ENCODE peak calls at places on chromosomes 16 and 17, in six cellular contexts. Y, X, L, N, B and R are unnamed samples.

GRCh38 chr17:77445908-77446535 is 305.3 kb downstream of the SEC14L1 start:
- DNase-seq in Y (no peak), X (no peak), L (peak), N (peak), B (no peak), R (no peak)

GRCh38 chr16:81275064-81275532 is 36.6 kb downstream of the BCO1 start:
- DNase-seq in Y (no peak), X (peak), L (no peak), N (peak), B (no peak), R (no peak)

GRCh38 chr16:55506083-55506482 is 2.8 kb upstream of the LPCAT2 start:
- DNase-seq in Y (no peak), X (no peak), L (no peak), N (no peak), B (no peak), R (no peak)

GRCh38 chr17:39739020-39739884 is 1.5 kb downstream of the GRB7 start:
- DNase-seq in Y (peak), X (peak), L (no peak), N (peak), B (peak), R (peak)

GRCh38 chr16:1448536-1449116 is 4.3 kb upstream of the CCDC154 start:
- DNase-seq in Y (no peak), X (no peak), L (no peak), N (no peak), B (no peak), R (no peak)

GRCh38 chr16:75021410-75021809 is 22.6 kb downstream of the ZNRF1 start:
- DNase-seq in Y (no peak), X (no peak), L (no peak), N (no peak), B (no peak), R (no peak)

GRCh38 chr17:16981928-16982327 is 10.0 kb upstream of the TNFRSF13B start:
- DNase-seq in Y (no peak), X (no peak), L (peak), N (no peak), B (no peak), R (no peak)

GRCh38 chr16:53775821-53776431 is 72.0 kb downstream of the FTO start:
- DNase-seq in Y (peak), X (peak), L (no peak), N (peak), B (peak), R (peak)

GRCh38 chr17:41559548-41559947 is 12.3 kb downstream of the KRT9 start:
- DNase-seq in Y (no peak), X (no peak), L (no peak), N (no peak), B (peak), R (no peak)

GRCh38 chr16:35492225-35492624 is 2032.8 kb downstream of the TP53TG3F start:
- DNase-seq in Y (no peak), X (peak), L (peak), N (no peak), B (no peak), R (no peak)

GRCh38 chr16:11380836-11381235 is 35.6 kb downstream of the RMI2 start:
- DNase-seq in Y (no peak), X (no peak), L (no peak), N (no peak), B (no peak), R (no peak)

DNA sequence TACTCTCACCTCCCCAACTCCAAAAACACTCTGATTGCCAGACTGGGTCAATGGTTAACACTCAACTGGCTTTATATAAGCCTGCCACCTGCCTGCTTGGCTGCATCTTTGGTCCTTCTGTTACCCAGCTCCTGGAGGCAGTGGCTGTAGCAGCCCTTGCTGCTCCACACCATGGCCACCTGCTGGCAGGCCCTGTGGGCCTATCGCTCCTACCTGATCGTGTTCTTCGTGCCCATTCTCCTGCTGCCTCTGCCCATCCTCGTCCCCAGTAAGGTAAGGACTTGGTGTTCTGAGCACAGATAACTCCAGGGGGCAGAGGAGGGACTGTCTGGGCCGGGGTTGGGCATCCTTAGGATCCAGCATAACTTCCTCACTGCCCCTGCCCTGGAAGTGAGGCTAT is at the start of gene SLC13A2:
- DNase-seq in Y (no peak), X (no peak), L (no peak), N (no peak), B (no peak), R (no peak)
- TF ChIP-seq CTCF in Y (no peak), X (no peak), L (no peak), N (peak), B (peak), R (no peak)

GRCh38 chr17:27891841-27892240 is 1.3 kb downstream of the LYRM9 start:
- DNase-seq in Y (no peak), X (no peak), L (no peak), N (no peak), B (no peak), R (no peak)

GRCh38 chr17:27892542-27892865 is 661 bp downstream of the LYRM9 start:
- DNase-seq in Y (no peak), X (no peak), L (no peak), N (no peak), B (no peak), R (no peak)

GRCh38 chr17:27888072-27888471 is 5.1 kb downstream of the LYRM9 start:
- DNase-seq in Y (no peak), X (no peak), L (no peak), N (no peak), B (no peak), R (no peak)

GRCh38 chr17:27889711-27890251 is 3.4 kb downstream of the LYRM9 start:
- DNase-seq in Y (no peak), X (no peak), L (no peak), N (no peak), B (no peak), R (no peak)

DNA sequence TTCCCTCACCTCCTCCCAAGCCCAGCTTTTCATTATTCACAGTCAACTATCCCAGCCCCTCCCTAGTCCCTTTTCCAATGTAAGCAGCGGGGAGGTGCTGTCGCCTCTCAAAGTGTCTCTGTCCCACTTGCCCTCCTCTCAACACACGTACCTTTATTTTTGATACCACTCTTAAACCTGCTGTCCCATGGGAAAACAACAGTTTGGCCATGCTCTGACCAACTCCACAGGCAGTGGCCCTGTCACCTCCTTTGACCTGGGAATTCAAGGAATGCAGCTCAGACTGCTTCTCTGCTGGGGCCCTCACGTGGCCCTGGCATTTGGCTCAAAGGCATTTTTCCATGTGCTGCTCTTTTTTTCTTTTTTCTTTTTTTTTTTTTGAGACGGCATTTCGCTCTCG is 4.2 kb downstream of the LYRM9 start:
- DNase-seq in Y (peak), X (peak), L (no peak), N (peak), B (no peak), R (no peak)
- H3K27ac ChIP-seq in Y (no peak), X (peak), L (no peak), N (no peak), B (no peak), R (no peak)

DNA sequence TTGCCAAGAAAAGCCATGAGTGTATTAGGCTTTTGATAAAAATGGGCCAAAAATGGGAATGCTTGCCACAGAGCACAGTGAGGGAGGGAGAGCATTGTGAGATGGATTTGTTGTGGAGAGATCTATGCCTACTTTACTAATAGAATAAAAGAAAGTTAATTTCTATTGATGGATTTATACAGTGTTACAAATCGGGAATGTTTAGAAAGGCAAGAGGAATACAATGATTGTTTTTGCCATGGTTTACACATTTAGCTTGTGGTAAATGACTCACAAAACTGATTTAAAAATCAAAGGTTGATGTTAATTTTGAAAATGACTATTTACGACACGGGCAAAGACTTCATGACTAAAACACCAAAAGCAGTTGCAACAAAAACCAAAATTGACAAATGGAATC is 16.6 kb downstream of the CCL4 start:
- DNase-seq in Y (no peak), X (no peak), L (no peak), N (no peak), B (no peak), R (no peak)
- TF ChIP-seq EZH2 in Y (no peak), X (no peak), L (no peak), N (no peak), B (no peak), R (no peak)

DNA sequence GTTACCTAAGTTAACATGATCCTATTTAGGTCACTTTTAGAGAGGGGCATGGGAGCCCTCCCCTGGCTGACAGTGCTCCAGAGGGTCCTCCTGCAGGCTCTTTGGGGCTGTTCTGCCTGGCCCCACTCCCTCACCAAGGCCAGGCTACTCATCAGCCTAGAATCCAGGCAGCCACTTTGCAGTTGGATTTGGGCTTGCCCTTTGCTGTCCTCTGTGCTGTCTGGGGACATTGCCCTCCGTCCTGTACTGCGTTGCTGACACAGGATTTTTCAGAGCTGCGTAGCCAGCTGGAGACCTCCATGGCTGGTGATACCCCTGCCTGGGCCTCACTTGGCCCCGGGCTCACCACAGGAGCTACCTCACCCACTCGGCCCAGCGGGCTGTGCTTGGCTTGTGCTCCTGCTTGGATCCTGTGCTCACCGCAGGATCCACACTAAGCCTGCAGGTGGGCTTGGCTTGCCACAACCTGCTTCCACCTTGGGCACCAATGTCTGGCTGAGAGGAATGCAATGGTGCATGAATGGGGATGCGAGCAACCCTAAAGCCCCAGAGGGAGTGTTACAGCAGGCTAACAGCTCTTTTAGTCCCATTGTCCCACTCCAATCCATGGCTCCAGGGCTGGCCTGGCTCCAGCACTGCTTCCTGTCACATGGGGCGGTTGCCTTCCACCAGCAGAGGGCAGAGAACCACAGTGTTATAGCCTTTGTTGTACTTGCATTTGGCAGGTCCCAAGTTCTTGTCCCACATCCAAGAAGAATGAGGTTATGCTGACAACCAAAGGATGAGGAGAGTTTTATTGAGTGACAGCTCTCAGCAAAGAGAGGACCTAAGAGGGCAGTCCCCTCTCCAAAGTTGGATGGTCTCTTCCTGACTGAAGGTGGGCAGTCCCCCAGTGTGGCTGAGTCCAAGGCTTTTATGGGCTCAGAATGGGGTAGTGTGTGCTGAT is 21.5 kb downstream of the CCL4 start:
- DNase-seq in Y (peak), X (no peak), L (no peak), N (peak), B (no peak), R (peak)
- TF ChIP-seq CTCF in Y (peak), X (no peak), L (no peak), N (peak), B (no peak), R (no peak)